ENCODE peak calls at places on chromosomes 13 and 19, in five cellular contexts. One of them, this sample, is unnamed.

GRCh38 chr13:32228330-32229041 is 86.7 kb downstream of the ZAR1L start:
- DNase-seq in SK-N-SH: no peak
- DNase-seq in IMR-90: peak
- DNase-seq in K562: peak
- DNase-seq in A549: peak
- DNase-seq in this sample: no peak

GRCh38 chr19:56504581-56504980 is 3.1 kb upstream of the ZNF471 start:
- DNase-seq in IMR-90: peak
- DNase-seq in SK-N-SH: no peak
- DNase-seq in K562: no peak
- DNase-seq in A549: no peak
- DNase-seq in this sample: no peak

GRCh38 chr13:110281736-110282135 is 25.2 kb downstream of the COL4A1 start:
- DNase-seq in K562: no peak
- DNase-seq in SK-N-SH: no peak
- DNase-seq in A549: no peak
- DNase-seq in IMR-90: no peak
- DNase-seq in this sample: no peak

GRCh38 chr19:5480427-5480836 is 25.2 kb downstream of the ZNRF4 start:
- DNase-seq in A549: peak
- DNase-seq in SK-N-SH: peak
- DNase-seq in IMR-90: no peak
- DNase-seq in K562: peak
- DNase-seq in this sample: no peak

GRCh38 chr13:91592050-91593014 is 193.9 kb downstream of the GPC5 start:
- DNase-seq in IMR-90: no peak
- DNase-seq in A549: no peak
- DNase-seq in SK-N-SH: no peak
- DNase-seq in K562: no peak
- DNase-seq in this sample: no peak

GRCh38 chr19:633786-634639 is 676 bp upstream of the POLRMT start:
- DNase-seq in A549: no peak
- DNase-seq in K562: peak
- DNase-seq in IMR-90: peak
- DNase-seq in SK-N-SH: no peak
- DNase-seq in this sample: no peak

GRCh38 chr13:97269603-97270002 is 47.5 kb downstream of the MBNL2 start:
- DNase-seq in SK-N-SH: no peak
- DNase-seq in K562: no peak
- DNase-seq in A549: no peak
- DNase-seq in IMR-90: no peak
- DNase-seq in this sample: no peak

GRCh38 chr13:94251801-94252200 is 227.7 kb downstream of the DCT start:
- DNase-seq in IMR-90: peak
- DNase-seq in A549: no peak
- DNase-seq in SK-N-SH: no peak
- DNase-seq in K562: no peak
- DNase-seq in this sample: no peak

GRCh38 chr13:86882107-86882506 is 789.1 kb upstream of the SLITRK5 start:
- DNase-seq in IMR-90: no peak
- DNase-seq in K562: peak
- DNase-seq in A549: no peak
- DNase-seq in SK-N-SH: no peak
- DNase-seq in this sample: no peak

GRCh38 chr13:40064723-40065122 is 409.3 kb downstream of the COG6 start:
- DNase-seq in SK-N-SH: no peak
- DNase-seq in IMR-90: peak
- DNase-seq in A549: peak
- DNase-seq in K562: no peak
- DNase-seq in this sample: no peak

GRCh38 chr13:21076265-21076653 is 14.9 kb upstream of the LATS2 start:
- DNase-seq in IMR-90: no peak
- DNase-seq in SK-N-SH: no peak
- DNase-seq in A549: no peak
- DNase-seq in K562: no peak
- DNase-seq in this sample: no peak

GRCh38 chr19:362154-362553 is 17.6 kb upstream of the MIER2 start:
- DNase-seq in A549: no peak
- DNase-seq in K562: no peak
- DNase-seq in SK-N-SH: no peak
- DNase-seq in IMR-90: no peak
- DNase-seq in this sample: no peak

GRCh38 chr13:71149498-71150363 is 717.3 kb downstream of the DACH1 start:
- DNase-seq in SK-N-SH: no peak
- DNase-seq in K562: no peak
- DNase-seq in IMR-90: no peak
- DNase-seq in A549: no peak
- DNase-seq in this sample: no peak

GRCh38 chr19:54317108-54317964 is 4.4 kb upstream of the LILRA5 start:
- DNase-seq in K562: no peak
- DNase-seq in A549: no peak
- DNase-seq in IMR-90: no peak
- DNase-seq in SK-N-SH: no peak
- DNase-seq in this sample: no peak

GRCh38 chr13:73922728-73923393 is 211.3 kb downstream of the KLF12 start:
- DNase-seq in SK-N-SH: peak
- DNase-seq in A549: no peak
- DNase-seq in IMR-90: peak
- DNase-seq in K562: no peak
- DNase-seq in this sample: no peak

GRCh38 chr13:74210693-74211393 is 76.6 kb upstream of the KLF12 start:
- DNase-seq in K562: no peak
- DNase-seq in A549: peak
- DNase-seq in SK-N-SH: peak
- DNase-seq in IMR-90: peak
- DNase-seq in this sample: no peak

GRCh38 chr19:56066152-56067023 is 54.7 kb downstream of the ZNF787 start:
- DNase-seq in K562: peak
- DNase-seq in IMR-90: peak
- DNase-seq in A549: peak
- DNase-seq in SK-N-SH: peak
- DNase-seq in this sample: no peak

GRCh38 chr13:23547000-23547590 is 23.1 kb upstream of the TNFRSF19 start:
- DNase-seq in SK-N-SH: no peak
- DNase-seq in IMR-90: peak
- DNase-seq in A549: no peak
- DNase-seq in K562: no peak
- DNase-seq in this sample: no peak

GRCh38 chr19:42276284-42276683 is 7.2 kb downstream of the CIC start:
- DNase-seq in K562: no peak
- DNase-seq in SK-N-SH: no peak
- DNase-seq in A549: no peak
- DNase-seq in IMR-90: no peak
- DNase-seq in this sample: no peak

GRCh38 chr13:96994030-96994848 is at the start of gene OXGR1:
- DNase-seq in K562: peak
- DNase-seq in IMR-90: no peak
- DNase-seq in SK-N-SH: peak
- DNase-seq in A549: no peak
- DNase-seq in this sample: no peak

GRCh38 chr19:51124729-51125128 is at the start of gene SIGLEC9:
- DNase-seq in K562: no peak
- DNase-seq in IMR-90: no peak
- DNase-seq in SK-N-SH: no peak
- DNase-seq in A549: no peak
- DNase-seq in this sample: no peak

GRCh38 chr13:75514080-75515040 is 23.3 kb downstream of the COMMD6 start:
- DNase-seq in K562: no peak
- DNase-seq in A549: no peak
- DNase-seq in IMR-90: peak
- DNase-seq in SK-N-SH: no peak
- DNase-seq in this sample: no peak

DNA sequence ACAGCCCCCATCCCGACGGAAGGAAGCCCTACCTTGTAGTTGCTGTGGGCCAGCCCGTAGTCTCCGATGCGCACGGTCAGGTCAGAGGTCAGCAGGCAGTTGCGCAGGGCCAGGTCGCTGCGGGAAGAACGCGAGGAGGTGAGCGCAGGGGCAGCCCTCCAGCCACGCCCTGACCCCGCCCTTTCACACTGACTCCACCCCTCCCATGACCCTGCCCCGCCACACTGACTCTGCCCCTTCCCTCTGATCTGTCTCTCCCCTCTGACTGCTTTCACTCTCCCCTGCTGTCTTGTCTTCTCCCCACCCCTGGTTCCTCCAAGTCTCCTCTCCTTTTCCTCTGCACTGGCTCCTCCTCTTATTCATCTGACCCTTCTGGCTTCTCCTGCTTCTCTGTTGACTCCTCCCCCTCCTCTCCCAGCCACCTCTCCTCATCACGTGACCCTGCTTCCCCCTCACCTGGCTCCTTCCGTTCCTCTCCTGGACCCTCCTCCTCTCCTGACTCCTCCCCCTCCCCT is 10.1 kb downstream of the LMTK3 start:
- DNase-seq in SK-N-SH: no peak
- DNase-seq in A549: no peak
- DNase-seq in IMR-90: no peak
- DNase-seq in K562: peak
- DNase-seq in this sample: peak
- TF ChIP-seq RCOR1 in SK-N-SH: no peak
- TF ChIP-seq RCOR1 in A549: no peak
- TF ChIP-seq RCOR1 in IMR-90: no peak
- TF ChIP-seq RCOR1 in K562: no peak
- TF ChIP-seq RCOR1 in this sample: no peak

GRCh38 chr13:104171132-104171531 is 1104.9 kb upstream of the SLC10A2 start:
- DNase-seq in SK-N-SH: no peak
- DNase-seq in A549: no peak
- DNase-seq in IMR-90: no peak
- DNase-seq in K562: no peak
- DNase-seq in this sample: no peak
- TF ChIP-seq RCOR1 in SK-N-SH: no peak
- TF ChIP-seq RCOR1 in A549: no peak
- TF ChIP-seq RCOR1 in IMR-90: no peak
- TF ChIP-seq RCOR1 in K562: no peak
- TF ChIP-seq RCOR1 in this sample: no peak

DNA sequence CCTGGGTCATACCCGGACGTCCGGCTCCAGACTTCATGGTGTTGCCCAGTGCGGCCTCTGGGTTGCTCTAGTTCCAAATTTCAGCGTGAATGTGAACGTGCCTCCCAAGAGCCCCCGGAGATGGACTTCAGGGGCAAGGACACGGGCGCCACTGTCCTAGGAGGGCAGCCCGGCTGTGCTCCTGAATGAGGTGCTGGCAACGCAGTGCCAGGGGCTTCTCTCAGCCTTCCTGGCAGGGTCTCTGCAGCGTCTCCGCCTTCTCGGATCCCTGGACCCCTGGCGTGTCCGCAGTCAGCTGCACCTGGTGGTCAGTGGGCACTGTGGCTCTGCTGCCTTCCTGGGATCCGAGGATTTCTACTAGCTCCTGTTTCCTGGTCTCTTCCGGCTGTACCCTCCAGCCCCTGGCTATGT is 101.7 kb upstream of the MCF2L start:
- DNase-seq in SK-N-SH: no peak
- DNase-seq in IMR-90: no peak
- DNase-seq in A549: no peak
- DNase-seq in K562: no peak
- DNase-seq in this sample: no peak
- TF ChIP-seq RCOR1 in SK-N-SH: no peak
- TF ChIP-seq RCOR1 in IMR-90: no peak
- TF ChIP-seq RCOR1 in A549: no peak
- TF ChIP-seq RCOR1 in K562: no peak
- TF ChIP-seq RCOR1 in this sample: no peak

GRCh38 chr19:16891696-16892382 is 3.0 kb downstream of the F2RL3 start:
- DNase-seq in SK-N-SH: no peak
- DNase-seq in IMR-90: no peak
- DNase-seq in K562: no peak
- DNase-seq in A549: no peak
- DNase-seq in this sample: no peak

GRCh38 chr19:16892438-16892837 is 3.6 kb downstream of the F2RL3 start:
- DNase-seq in K562: no peak
- DNase-seq in SK-N-SH: no peak
- DNase-seq in A549: no peak
- DNase-seq in IMR-90: no peak
- DNase-seq in this sample: no peak

GRCh38 chr19:16894080-16894479 is 5.3 kb downstream of the F2RL3 start:
- DNase-seq in K562: peak
- DNase-seq in A549: no peak
- DNase-seq in SK-N-SH: no peak
- DNase-seq in IMR-90: no peak
- DNase-seq in this sample: no peak

GRCh38 chr19:16893686-16893990 is 4.8 kb downstream of the F2RL3 start:
- DNase-seq in K562: peak
- DNase-seq in IMR-90: no peak
- DNase-seq in SK-N-SH: no peak
- DNase-seq in A549: no peak
- DNase-seq in this sample: no peak

DNA sequence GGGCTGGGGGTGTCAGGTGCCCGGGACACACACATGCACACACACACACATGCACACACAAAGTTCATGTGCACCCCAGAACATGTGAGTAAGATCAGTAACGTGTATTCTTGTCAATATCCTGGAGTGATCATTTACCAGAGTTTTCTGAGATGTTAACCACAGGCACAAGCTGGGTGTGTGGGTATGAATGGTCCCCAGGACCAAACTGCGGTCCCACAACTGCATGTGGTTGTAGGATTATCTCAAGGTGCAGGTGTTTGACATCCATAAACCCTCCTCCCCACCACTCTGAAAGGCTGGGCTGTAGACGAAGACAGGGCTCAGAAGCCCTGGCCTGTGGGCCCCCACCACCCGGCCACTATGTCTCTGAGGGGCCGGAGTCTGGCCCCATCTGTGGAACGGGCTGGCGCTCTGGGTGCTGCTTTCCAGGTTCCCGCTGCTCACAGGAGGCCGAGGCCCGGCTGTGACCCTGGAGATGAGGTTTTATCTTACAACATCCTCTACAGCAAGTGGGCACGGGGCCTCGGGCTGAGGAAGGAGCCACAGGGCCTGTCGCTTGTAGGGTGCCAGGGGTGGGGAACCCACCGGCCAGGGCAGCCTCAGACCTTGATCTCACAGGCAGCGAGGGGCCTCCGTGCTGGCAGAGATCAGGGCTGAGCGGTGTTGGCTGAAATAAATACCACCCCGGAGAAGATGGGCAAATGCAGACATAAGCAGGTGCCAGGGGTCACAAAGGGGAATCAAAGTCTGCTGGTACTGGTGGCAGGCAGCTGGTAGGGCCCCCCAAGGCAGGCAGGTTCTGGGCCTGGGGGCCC is 4.3 kb downstream of the F2RL3 start:
- DNase-seq in K562: peak
- DNase-seq in SK-N-SH: no peak
- DNase-seq in A549: no peak
- DNase-seq in IMR-90: no peak
- DNase-seq in this sample: no peak
- TF ChIP-seq RCOR1 in K562: no peak
- TF ChIP-seq RCOR1 in SK-N-SH: no peak
- TF ChIP-seq RCOR1 in A549: no peak
- TF ChIP-seq RCOR1 in IMR-90: no peak
- TF ChIP-seq RCOR1 in this sample: no peak

This sample was measured in GM12878.